ENCODE peak calls at places on chromosomes 4 and X, in four cellular contexts. W is astrocyte of the spinal cord, E is choroid plexus epithelial cell, V is breast epithelium. L is an unnamed sample.

GRCh38 chrX:69387559-69388487 is 116.3 kb upstream of the NALF2 start:
- DNase-seq in W (peak), E (peak), V (no peak), L (peak)

GRCh38 chrX:123773258-123773978 is 40.6 kb upstream of the THOC2 start:
- DNase-seq in W (no peak), E (no peak), V (no peak), L (no peak)

GRCh38 chrX:110418220-110418856 is 59.7 kb downstream of the RTL9 start:
- DNase-seq in W (peak), E (peak), V (no peak), L (peak)

GRCh38 chr4:181661090-181661489 is 582.1 kb upstream of the TENM3 start:
- DNase-seq in W (peak), E (peak), V (no peak), L (no peak)

GRCh38 chr4:139692300-139693012 is 26.8 kb downstream of the MGST2 start:
- DNase-seq in W (no peak), E (no peak), V (no peak), L (no peak)

GRCh38 chrX:72021975-72022374 is 109.7 kb downstream of the RTL5 start:
- DNase-seq in W (no peak), E (peak), V (no peak), L (peak)

GRCh38 chr4:65943076-65943475 is 272.8 kb upstream of the EPHA5 start:
- DNase-seq in W (peak), E (peak), V (no peak), L (peak)

GRCh38 chr4:8534129-8534528 is 46.1 kb upstream of the GPR78 start:
- DNase-seq in W (peak), E (peak), V (no peak), L (peak)

GRCh38 chr4:173505924-173506779 is 23.9 kb downstream of the HAND2 start:
- DNase-seq in W (no peak), E (peak), V (no peak), L (peak)

GRCh38 chr4:6263541-6264540 is 5.8 kb upstream of the WFS1 start:
- DNase-seq in W (peak), E (peak), V (no peak), L (peak)

GRCh38 chr4:17324431-17324830 is 187.5 kb downstream of the QDPR start:
- DNase-seq in W (peak), E (peak), V (no peak), L (peak)

GRCh38 chr4:157444014-157444413 is 223.5 kb downstream of the GRIA2 start:
- DNase-seq in W (no peak), E (no peak), V (no peak), L (no peak)

GRCh38 chr4:18111100-18111499 is 89.5 kb upstream of the LCORL start:
- DNase-seq in W (no peak), E (no peak), V (no peak), L (peak)

GRCh38 chr4:132998585-132999230 is 150.4 kb upstream of the PCDH10 start:
- DNase-seq in W (no peak), E (no peak), V (no peak), L (no peak)

GRCh38 chr4:82797591-82798081 is 960 bp downstream of the SCD5 start:
- DNase-seq in W (peak), E (no peak), V (no peak), L (peak)

GRCh38 chr4:83219344-83219990 is 65.1 kb downstream of the COQ2 start:
- DNase-seq in W (no peak), E (no peak), V (peak), L (peak)

GRCh38 chrX:9164086-9164485 is 130.2 kb upstream of the FAM9B start:
- DNase-seq in W (no peak), E (no peak), V (no peak), L (no peak)

GRCh38 chr4:1578968-1579833 is 104.9 kb downstream of the FAM53A start:
- DNase-seq in W (peak), E (peak), V (no peak), L (peak)

GRCh38 chr4:1887065-1887464 is 15.9 kb downstream of the NSD2 start:
- DNase-seq in W (no peak), E (no peak), V (no peak), L (no peak)

GRCh38 chrX:9227276-9227675 is 193.3 kb upstream of the FAM9B start:
- DNase-seq in W (no peak), E (no peak), V (no peak), L (peak)

GRCh38 chrX:71224969-71225368 is 1.9 kb downstream of the GJB1 start:
- DNase-seq in W (no peak), E (no peak), V (no peak), L (no peak)

DNA sequence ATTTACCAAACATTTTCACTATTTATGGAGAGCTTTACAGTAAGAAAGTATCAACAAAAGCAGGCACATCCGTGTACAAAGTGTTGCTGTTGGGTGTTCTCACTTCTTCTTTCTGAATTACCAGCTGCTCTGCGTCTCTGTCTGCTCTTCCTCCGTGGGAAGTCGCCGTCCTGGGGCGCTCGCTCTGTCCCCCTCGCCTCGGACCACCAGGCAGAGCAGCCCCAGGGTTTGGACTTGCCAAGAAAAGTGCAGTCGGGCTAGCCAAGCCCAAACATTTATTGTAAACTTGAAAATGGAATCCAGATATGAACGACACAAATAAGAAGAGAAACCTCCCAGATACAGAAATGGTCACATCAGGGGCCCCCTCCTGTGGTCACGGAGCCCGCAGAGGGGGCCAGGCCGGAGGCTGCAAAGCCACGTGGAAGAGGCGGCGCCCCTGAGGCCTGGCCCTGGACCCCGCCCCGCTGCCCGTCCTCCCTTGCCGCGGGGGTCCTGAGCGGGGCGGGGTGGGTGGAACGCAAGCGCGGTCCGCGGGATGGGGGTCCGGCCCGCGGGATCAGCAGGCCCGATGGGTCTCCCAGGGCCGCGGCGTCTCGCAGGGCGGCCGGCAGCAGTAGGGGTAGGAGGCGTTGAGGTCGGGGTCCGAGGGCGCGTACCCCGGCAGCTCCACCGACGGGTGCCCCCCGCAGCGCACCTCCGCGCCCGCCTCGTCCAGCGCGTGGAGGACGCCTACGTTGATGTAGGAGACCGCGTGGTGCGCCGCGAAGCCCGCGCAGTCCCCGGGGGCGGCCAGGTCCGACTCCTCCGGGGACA is 1.5 kb downstream of the TMEM271 start:
- DNase-seq in W (no peak), E (no peak), V (no peak), L (no peak)
- H3K4me3 ChIP-seq in W (no peak), E (no peak), V (no peak), L (no peak)

GRCh38 chrX:84747516-84747915 is 245.3 kb upstream of the HDX start:
- DNase-seq in W (no peak), E (no peak), V (no peak), L (no peak)
- TF ChIP-seq CTCF in W (no peak), E (no peak), V (no peak), L (no peak)

GRCh38 chr4:145937021-145937861 is 1.4 kb downstream of the ZNF827 start:
- DNase-seq in W (peak), E (peak), V (peak), L (peak)

GRCh38 chr4:145936142-145937020 is 2.2 kb downstream of the ZNF827 start:
- DNase-seq in W (peak), E (peak), V (peak), L (peak)

GRCh38 chr4:145935253-145936141 is 3.1 kb downstream of the ZNF827 start:
- DNase-seq in W (no peak), E (no peak), V (no peak), L (peak)

GRCh38 chr4:145933134-145933533 is 5.5 kb downstream of the ZNF827 start:
- DNase-seq in W (no peak), E (no peak), V (no peak), L (no peak)

DNA sequence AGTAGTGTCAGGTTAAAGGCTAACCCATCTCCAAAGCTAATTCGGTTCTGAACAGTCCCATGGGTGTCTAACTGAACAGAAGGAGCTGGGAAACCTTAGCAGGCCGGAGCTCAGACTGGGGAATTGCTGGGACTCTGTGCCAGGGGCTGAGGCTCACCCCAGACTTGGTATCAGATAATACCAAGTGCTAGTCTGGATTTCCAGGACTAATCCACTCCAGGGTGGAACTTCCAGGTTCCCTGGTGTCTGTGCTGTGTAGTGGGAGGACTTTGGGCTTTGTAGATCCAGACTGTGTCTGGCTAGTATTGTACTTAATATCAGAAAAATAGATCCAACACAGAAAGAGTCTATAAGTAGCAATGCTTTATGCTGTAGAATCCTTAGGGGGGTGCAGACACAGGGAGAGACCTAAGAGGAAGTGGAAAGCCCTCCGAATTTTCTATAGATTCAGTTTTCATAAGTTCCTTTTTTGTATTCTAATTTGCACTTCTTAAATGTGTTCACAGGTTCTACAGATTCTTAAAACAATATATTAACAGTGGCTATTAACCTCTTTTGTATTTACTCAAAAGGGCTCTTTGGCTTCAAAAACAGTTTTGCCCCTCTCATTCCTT is 4.1 kb downstream of the ZNF827 start:
- DNase-seq in W (no peak), E (no peak), V (no peak), L (no peak)
- H3K4me3 ChIP-seq in W (no peak), E (no peak), V (no peak), L (no peak)

GRCh38 chrX:2967998-2968909 is 38.1 kb upstream of the ARSH start:
- DNase-seq in W (peak), E (peak), V (peak), L (peak)
- TF ChIP-seq CTCF in W (no peak), E (peak), V (no peak), L (no peak)

GRCh38 chrX:132875705-132876508 is 82.5 kb downstream of the HS6ST2 start:
- DNase-seq in W (no peak), E (no peak), V (no peak), L (peak)
- H3K4me3 ChIP-seq in W (no peak), E (no peak), V (no peak), L (no peak)

GRCh38 chr4:99734583-99735322 is 77.1 kb upstream of the C4orf54 start:
- DNase-seq in W (no peak), E (no peak), V (no peak), L (no peak)
- TF ChIP-seq CTCF in W (no peak), E (no peak), V (no peak), L (no peak)

GRCh38 chr4:126241631-126242030 is 926.9 kb downstream of the FAT4 start:
- DNase-seq in W (no peak), E (no peak), V (no peak), L (no peak)
- H3K4me3 ChIP-seq in W (no peak), E (no peak), V (no peak), L (no peak)

DNA sequence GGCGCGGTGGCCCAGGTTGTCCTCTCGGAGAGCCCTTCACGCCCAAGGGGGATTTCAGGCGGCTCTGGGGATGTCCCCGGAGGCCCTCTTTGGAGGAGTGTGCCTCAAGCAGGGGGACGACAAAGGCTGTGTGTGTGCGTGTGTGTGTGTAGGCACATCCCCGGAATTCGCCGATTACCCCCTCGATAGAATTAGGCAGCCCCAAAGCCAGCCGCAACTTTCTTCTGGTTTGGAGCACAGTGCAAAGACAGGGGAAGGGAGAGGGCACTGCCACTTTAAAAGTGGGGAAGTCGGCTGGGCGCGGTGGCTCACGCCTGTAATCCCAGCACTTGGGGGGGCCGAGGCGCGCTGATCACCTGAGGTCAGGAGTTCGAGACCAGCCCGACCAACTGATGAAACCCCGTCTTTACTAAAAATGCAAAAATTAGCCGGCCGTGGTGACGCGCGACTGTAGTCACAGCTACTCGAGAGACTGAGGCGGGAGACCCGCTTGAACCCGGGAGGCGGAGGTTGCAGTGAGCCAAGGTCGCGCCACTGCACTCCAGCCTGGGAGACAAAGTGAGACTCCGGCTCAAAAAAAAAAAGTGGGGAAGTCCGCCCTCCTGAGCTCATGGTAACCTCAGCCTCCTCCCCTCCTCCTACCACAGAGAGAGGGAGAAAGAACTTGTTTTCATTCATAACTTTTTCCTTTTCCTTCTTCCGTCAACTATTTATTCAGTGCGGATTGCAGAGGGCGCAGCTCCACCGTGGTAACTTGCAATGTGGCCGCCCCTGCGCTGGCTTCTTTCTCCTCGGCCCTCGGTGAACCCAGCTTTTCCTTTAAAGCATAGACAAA is 2.4 kb downstream of the SPRY1 start:
- DNase-seq in W (peak), E (peak), V (no peak), L (peak)
- TF ChIP-seq CTCF in W (peak), E (peak), V (no peak), L (peak)

L was measured in fibroblast of villous mesenchyme.